ENCODE peak calls at places on chromosomes 1 and 21, in seven cellular contexts. H is WTC11; D is RWPE2; E is germinal center; B is stimulated activated CD8-positive, alpha-beta memory T cell treated with anti-CD3 and anti-CD28 coated beads, Interleukin-4, amount 100 ng/mL, for 48 hours; Q is EH; I is activated CD4-positive, alpha-beta T cell treated with anti-CD3 and anti-CD28 coated beads, Interleukin-2, amount 10 ng/mL, durations not matched to agents 24 days and 14 days. N is an unnamed sample.

GRCh38 chr1:167431261-167431908 is 86.9 kb downstream of the CD247 start:
- DNase-seq in H (no peak), D (no peak), E (peak; percentile 66), B (no peak), Q (no peak), I (peak; percentile 57), N (peak; percentile 32)

GRCh38 chr1:85321237-85321964 is 45.0 kb upstream of the BCL10 start:
- DNase-seq in H (no peak), D (no peak), E (no peak), B (peak; percentile 67), Q (peak; percentile 88), I (peak; percentile 65), N (no peak)

GRCh38 chr1:173043253-173043652 is 7.5 kb downstream of the TNFSF18 start:
- DNase-seq in H (no peak), D (no peak), E (no peak), B (no peak), Q (peak; percentile 60), I (no peak), N (no peak)

GRCh38 chr1:99963041-99963795 is 6.6 kb upstream of the SLC35A3 start:
- DNase-seq in H (no peak), D (no peak), E (no peak), B (no peak), Q (peak; percentile 65), I (peak; percentile 31), N (no peak)

GRCh38 chr1:27872802-27873665 is 690 bp downstream of the THEMIS2 start:
- DNase-seq in H (peak; percentile 40), D (peak; percentile 47), E (no peak), B (peak; percentile 67), Q (peak; percentile 23), I (peak; percentile 82), N (peak; percentile 38)

GRCh38 chr1:4935807-4936206 is 281.4 kb downstream of the AJAP1 start:
- DNase-seq in H (no peak), D (no peak), E (no peak), B (no peak), Q (no peak), I (no peak), N (no peak)

GRCh38 chr1:237390798-237391197 is 348.8 kb downstream of the RYR2 start:
- DNase-seq in H (no peak), D (no peak), E (no peak), B (no peak), Q (no peak), I (no peak), N (no peak)

GRCh38 chr1:153881764-153882163 is 41.0 kb downstream of the GATAD2B start:
- DNase-seq in H (no peak), D (no peak), E (no peak), B (no peak), Q (peak; percentile 40), I (no peak), N (no peak)

GRCh38 chr1:90027281-90027680 is 32.4 kb downstream of the ZNF326 start:
- DNase-seq in H (no peak), D (no peak), E (no peak), B (no peak), Q (no peak), I (no peak), N (no peak)

GRCh38 chr1:154304664-154305337 is 16.1 kb upstream of the AQP10 start:
- DNase-seq in H (no peak), D (no peak), E (no peak), B (peak; percentile 73), Q (no peak), I (no peak), N (no peak)

GRCh38 chr1:204651843-204652421 is 33.6 kb downstream of the LRRN2 start:
- DNase-seq in H (peak; percentile 50), D (no peak), E (no peak), B (no peak), Q (no peak), I (no peak), N (no peak)

GRCh38 chr21:26945916-26946315 is 21.0 kb downstream of the ADAMTS5 start:
- DNase-seq in H (no peak), D (no peak), E (no peak), B (no peak), Q (peak; percentile 27), I (no peak), N (no peak)